ENCODE peak calls at places on chromosomes 4 and X, in five cellular contexts. One of them, this sample, is unnamed.

GRCh38 chr4:152033621-152034020 is 272.8 kb upstream of the GATB start:
- DNase-seq in AG09319: no peak
- DNase-seq in AG08396: no peak
- DNase-seq in endothelial cell: no peak
- DNase-seq in GM04504: no peak
- DNase-seq in this sample: peak

GRCh38 chr4:45931151-45931550 is 192.7 kb downstream of the GABRG1 start:
- DNase-seq in AG09319: no peak
- DNase-seq in AG08396: no peak
- DNase-seq in endothelial cell: no peak
- DNase-seq in GM04504: no peak
- DNase-seq in this sample: no peak

GRCh38 chrX:110045988-110046387 is 43.1 kb downstream of the TMEM164 start:
- DNase-seq in AG09319: no peak
- DNase-seq in AG08396: no peak
- DNase-seq in endothelial cell: no peak
- DNase-seq in GM04504: no peak
- DNase-seq in this sample: no peak

GRCh38 chr4:109820563-109820962 is 5.0 kb downstream of the GAR1 start:
- DNase-seq in AG09319: no peak
- DNase-seq in AG08396: no peak
- DNase-seq in endothelial cell: no peak
- DNase-seq in GM04504: peak
- DNase-seq in this sample: no peak

GRCh38 chrX:115337735-115338134 is 48.2 kb downstream of the LUZP4 start:
- DNase-seq in AG09319: peak
- DNase-seq in AG08396: peak
- DNase-seq in endothelial cell: no peak
- DNase-seq in GM04504: peak
- DNase-seq in this sample: peak

GRCh38 chr4:112855058-112855457 is 194.4 kb upstream of the ANK2 start:
- DNase-seq in AG09319: no peak
- DNase-seq in AG08396: no peak
- DNase-seq in endothelial cell: no peak
- DNase-seq in GM04504: no peak
- DNase-seq in this sample: no peak

GRCh38 chr4:128600996-128601857 is 208.3 kb upstream of the JADE1 start:
- DNase-seq in AG09319: peak
- DNase-seq in AG08396: peak
- DNase-seq in endothelial cell: no peak
- DNase-seq in GM04504: peak
- DNase-seq in this sample: peak

GRCh38 chr4:76952071-76952470 is 2.5 kb downstream of the SEPTIN11 start:
- DNase-seq in AG09319: no peak
- DNase-seq in AG08396: no peak
- DNase-seq in endothelial cell: no peak
- DNase-seq in GM04504: no peak
- DNase-seq in this sample: no peak

GRCh38 chrX:295136-295535 is 14.0 kb downstream of the PLCXD1 start:
- DNase-seq in AG09319: no peak
- DNase-seq in AG08396: no peak
- DNase-seq in endothelial cell: no peak
- DNase-seq in GM04504: no peak
- DNase-seq in this sample: no peak